ENCODE peak calls at places on chromosomes 13 and 19, in ten cellular contexts. E, F, B, Z, I, U, K, O, J and Q are unnamed samples.

GRCh38 chr19:10226376-10227214 is 4.5 kb downstream of the S1PR2 start:
- DNase-seq in E (peak), F (no peak), B (peak), Z (no peak), I (peak), U (peak), K (peak), O (peak), J (peak), Q (peak)

GRCh38 chr13:20116213-20116612 is 44.6 kb downstream of the GJA3 start:
- DNase-seq in E (no peak), F (no peak), B (no peak), Z (no peak), I (no peak), U (no peak), K (no peak), O (no peak), J (no peak), Q (no peak)

GRCh38 chr19:44212865-44213346 is 574 bp downstream of the ZNF227 start:
- DNase-seq in E (peak), F (no peak), B (peak), Z (no peak), I (no peak), U (peak), K (no peak), O (no peak), J (no peak), Q (peak)

GRCh38 chr13:110114351-110114750 is 192.6 kb downstream of the COL4A1 start:
- DNase-seq in E (no peak), F (no peak), B (peak), Z (no peak), I (no peak), U (peak), K (no peak), O (no peak), J (no peak), Q (peak)

GRCh38 chr13:30016398-30016797 is 166.0 kb upstream of the UBL3 start:
- DNase-seq in E (no peak), F (no peak), B (peak), Z (no peak), I (no peak), U (peak), K (no peak), O (no peak), J (no peak), Q (no peak)

GRCh38 chr19:3403489-3404323 is 37.3 kb downstream of the NFIC start:
- DNase-seq in E (peak), F (no peak), B (peak), Z (peak), I (no peak), U (peak), K (peak), O (peak), J (no peak), Q (peak)

GRCh38 chr19:41225238-41226052 is 6.4 kb downstream of the AXL start:
- DNase-seq in E (peak), F (no peak), B (peak), Z (peak), I (no peak), U (peak), K (peak), O (peak), J (no peak), Q (peak)

GRCh38 chr13:110916671-110917142 is 1.8 kb upstream of the ANKRD10 start:
- DNase-seq in E (no peak), F (no peak), B (peak), Z (peak), I (no peak), U (peak), K (no peak), O (no peak), J (no peak), Q (peak)

GRCh38 chr19:40673377-40673776 is 17.1 kb downstream of the NUMBL start:
- DNase-seq in E (no peak), F (no peak), B (no peak), Z (no peak), I (no peak), U (no peak), K (no peak), O (no peak), J (no peak), Q (no peak)

GRCh38 chr13:97125051-97125809 is 96.9 kb upstream of the MBNL2 start:
- DNase-seq in E (peak), F (no peak), B (peak), Z (no peak), I (peak), U (peak), K (no peak), O (peak), J (no peak), Q (peak)

GRCh38 chr13:91249370-91249769 is 98.1 kb upstream of the MIR17HG start:
- DNase-seq in E (no peak), F (no peak), B (no peak), Z (no peak), I (no peak), U (no peak), K (no peak), O (no peak), J (no peak), Q (no peak)

GRCh38 chr13:23509781-23510543 is 60.2 kb upstream of the TNFRSF19 start:
- DNase-seq in E (no peak), F (no peak), B (peak), Z (peak), I (no peak), U (peak), K (no peak), O (no peak), J (no peak), Q (peak)

GRCh38 chr19:54287456-54287855 is 6.5 kb upstream of the LILRB2 start:
- DNase-seq in E (no peak), F (no peak), B (peak), Z (peak), I (no peak), U (peak), K (no peak), O (no peak), J (no peak), Q (no peak)

GRCh38 chr13:74290324-74290773 is 156.1 kb upstream of the KLF12 start:
- DNase-seq in E (peak), F (no peak), B (peak), Z (peak), I (no peak), U (peak), K (no peak), O (peak), J (peak), Q (peak)

GRCh38 chr13:21971662-21972635 is 301.1 kb downstream of the FGF9 start:
- DNase-seq in E (no peak), F (no peak), B (peak), Z (no peak), I (no peak), U (no peak), K (no peak), O (no peak), J (no peak), Q (no peak)

GRCh38 chr13:75402787-75403186 is 79.2 kb downstream of the TBC1D4 start:
- DNase-seq in E (no peak), F (no peak), B (no peak), Z (no peak), I (no peak), U (no peak), K (no peak), O (no peak), J (no peak), Q (no peak)

DNA sequence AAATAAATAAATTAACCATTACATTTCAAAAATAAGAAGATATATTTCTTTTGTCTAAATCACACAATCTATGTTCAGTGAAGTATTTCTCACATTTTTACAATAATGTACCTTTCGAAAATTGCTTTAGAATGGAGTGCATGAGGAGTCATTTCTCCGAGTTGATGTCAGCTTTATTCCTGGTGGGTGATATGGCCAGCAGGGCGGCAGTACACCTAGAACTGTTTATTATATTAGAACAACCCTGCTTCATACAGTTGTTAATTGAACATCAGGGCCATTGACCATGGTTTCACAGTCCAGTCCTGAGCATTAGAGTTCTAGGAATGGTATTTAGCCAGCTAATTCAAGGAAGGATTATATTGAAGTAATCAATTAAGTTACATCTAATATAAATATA is 696.3 kb upstream of the SLC10A2 start:
- DNase-seq in E (no peak), F (no peak), B (no peak), Z (no peak), I (no peak), U (no peak), K (no peak), O (no peak), J (no peak), Q (no peak)
- TF ChIP-seq CTCF in E (no peak), F (no peak), B (no peak), Z (no peak), I (peak), U (no peak), K (no peak), O (no peak), J (peak), Q (no peak)

DNA sequence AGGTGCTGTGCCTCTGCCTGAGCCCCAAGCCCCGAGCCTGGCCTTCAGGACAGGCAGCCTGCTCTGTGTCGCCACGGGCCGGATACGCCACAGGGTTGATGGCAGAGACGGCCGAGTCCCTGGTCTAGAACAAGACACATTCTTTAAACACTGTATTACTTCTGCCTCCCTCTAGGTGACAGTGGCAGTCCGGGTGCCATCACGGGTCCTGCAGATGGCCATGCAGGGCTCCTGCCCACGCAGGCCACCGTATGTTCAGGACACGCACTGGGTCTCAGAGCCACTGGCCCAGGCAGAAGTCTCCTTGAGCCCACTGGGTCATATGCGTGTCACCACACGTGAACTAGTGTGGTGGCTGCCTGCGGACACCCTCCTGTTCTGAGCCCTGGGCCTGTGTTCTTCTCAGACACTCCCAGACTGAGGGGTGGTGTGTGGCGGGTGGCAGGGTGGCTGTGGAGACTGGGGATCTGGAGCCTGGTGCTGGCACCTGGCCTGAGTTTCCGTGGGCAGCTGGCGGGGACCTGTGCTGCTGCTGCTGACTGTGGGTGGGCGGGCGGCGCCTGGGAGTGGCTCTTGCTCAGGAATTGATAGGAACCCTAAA is 4.4 kb downstream of the PLEKHJ1 start:
- DNase-seq in E (peak), F (no peak), B (no peak), Z (no peak), I (no peak), U (no peak), K (no peak), O (no peak), J (peak), Q (no peak)
- TF ChIP-seq CTCF in E (peak), F (no peak), B (peak), Z (no peak), I (no peak), U (no peak), K (no peak), O (no peak), J (peak), Q (no peak)

GRCh38 chr13:44915962-44916361 is 73.3 kb downstream of the NUFIP1 start:
- DNase-seq in E (no peak), F (no peak), B (no peak), Z (no peak), I (no peak), U (no peak), K (no peak), O (no peak), J (no peak), Q (no peak)

GRCh38 chr13:44920013-44920412 is 69.3 kb downstream of the NUFIP1 start:
- DNase-seq in E (no peak), F (no peak), B (no peak), Z (no peak), I (no peak), U (no peak), K (no peak), O (no peak), J (no peak), Q (no peak)

GRCh38 chr13:44918323-44919102 is 70.8 kb downstream of the NUFIP1 start:
- DNase-seq in E (peak), F (peak), B (peak), Z (peak), I (peak), U (peak), K (peak), O (peak), J (peak), Q (peak)

GRCh38 chr13:44919103-44919804 is 70.0 kb downstream of the NUFIP1 start:
- DNase-seq in E (no peak), F (no peak), B (no peak), Z (no peak), I (no peak), U (no peak), K (no peak), O (no peak), J (no peak), Q (no peak)

DNA sequence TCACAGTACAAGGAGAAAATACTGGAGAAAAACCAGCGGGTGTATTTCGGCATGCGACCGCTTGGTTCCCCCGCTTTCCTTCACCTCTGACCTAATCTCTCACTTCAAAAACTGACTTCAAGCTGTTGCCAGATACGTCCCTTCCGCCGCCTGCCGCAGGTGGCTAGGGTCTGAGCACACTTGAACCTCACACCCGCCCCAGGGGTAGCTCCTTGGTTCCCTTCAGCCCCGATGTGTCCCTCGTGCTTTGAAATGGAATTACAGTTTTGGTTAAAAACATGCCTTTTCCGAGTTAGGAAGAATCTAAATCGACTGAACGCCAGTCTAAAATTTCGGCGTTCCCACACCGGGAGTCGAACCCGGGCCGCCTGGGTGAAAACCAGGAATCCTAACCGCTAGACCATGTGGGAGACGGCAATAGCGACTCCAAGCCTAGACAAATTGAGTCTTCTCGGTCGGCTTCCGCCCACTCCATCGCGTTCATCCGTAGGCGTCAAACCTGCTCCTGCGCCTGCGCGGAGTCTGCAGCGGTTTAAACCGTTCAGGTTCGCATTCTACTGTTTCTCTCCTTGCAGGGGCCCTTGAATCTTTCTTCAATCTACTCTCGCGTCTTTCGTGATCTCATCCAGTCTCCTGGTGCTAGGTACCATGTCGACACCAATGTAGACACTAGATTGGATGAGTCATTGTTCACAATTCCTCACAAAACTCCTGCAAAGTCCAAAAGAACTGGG is 71.5 kb downstream of the NUFIP1 start:
- DNase-seq in E (peak), F (peak), B (peak), Z (peak), I (peak), U (peak), K (peak), O (peak), J (peak), Q (peak)
- TF ChIP-seq CTCF in E (peak), F (peak), B (peak), Z (peak), I (peak), U (peak), K (peak), O (peak), J (peak), Q (peak)

GRCh38 chr19:30731596-30731995 is 359.4 kb downstream of the ZNF536 start:
- DNase-seq in E (no peak), F (no peak), B (no peak), Z (no peak), I (no peak), U (no peak), K (no peak), O (no peak), J (no peak), Q (no peak)

GRCh38 chr19:30739394-30739793 is 367.2 kb downstream of the ZNF536 start:
- DNase-seq in E (no peak), F (no peak), B (peak), Z (no peak), I (no peak), U (peak), K (no peak), O (no peak), J (no peak), Q (no peak)

GRCh38 chr19:30738047-30738446 is 365.9 kb downstream of the ZNF536 start:
- DNase-seq in E (no peak), F (no peak), B (no peak), Z (no peak), I (no peak), U (no peak), K (no peak), O (no peak), J (no peak), Q (no peak)

DNA sequence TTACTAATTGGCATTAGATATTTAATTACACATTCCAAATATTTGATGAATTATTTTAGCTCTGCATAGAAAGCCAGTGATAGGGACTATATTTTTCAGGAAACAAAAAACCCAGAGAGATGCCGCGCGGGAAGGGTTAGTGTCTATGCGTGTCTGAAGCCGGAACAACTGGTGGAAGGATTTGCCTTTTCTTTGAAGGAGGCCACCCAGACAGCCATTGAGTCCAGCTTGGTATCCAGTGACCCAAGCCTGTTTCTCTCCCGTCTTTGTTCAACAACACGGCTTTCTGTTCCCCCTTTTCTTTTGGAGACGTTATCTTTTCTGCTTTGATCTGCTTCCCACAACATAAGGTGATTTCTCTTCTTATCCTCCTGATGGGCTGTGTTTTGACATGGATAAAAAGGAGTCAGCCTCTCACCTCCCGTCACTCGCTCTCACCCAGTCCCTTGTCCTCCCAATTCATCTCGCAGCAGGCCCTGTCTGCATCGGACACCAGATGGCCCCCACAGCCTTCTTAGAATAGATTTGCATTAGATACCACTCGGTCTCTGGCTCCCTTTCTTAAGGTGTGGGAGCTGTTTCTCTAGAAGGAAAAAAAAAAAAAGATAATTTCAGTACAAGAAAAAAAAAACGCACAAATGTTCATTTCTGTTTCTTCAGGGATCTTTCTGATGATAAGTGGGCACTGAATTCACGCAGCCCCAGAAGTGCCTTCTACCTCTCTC is 361.8 kb downstream of the ZNF536 start:
- DNase-seq in E (no peak), F (no peak), B (no peak), Z (no peak), I (no peak), U (no peak), K (no peak), O (no peak), J (peak), Q (no peak)
- TF ChIP-seq CTCF in E (no peak), F (no peak), B (no peak), Z (no peak), I (no peak), U (no peak), K (no peak), O (no peak), J (no peak), Q (no peak)

GRCh38 chr13:26965058-26965380 is 204.4 kb upstream of the GPR12 start:
- DNase-seq in E (no peak), F (no peak), B (no peak), Z (no peak), I (no peak), U (no peak), K (no peak), O (no peak), J (no peak), Q (no peak)
- TF ChIP-seq CTCF in E (no peak), F (no peak), B (no peak), Z (no peak), I (no peak), U (no peak), K (no peak), O (no peak), J (no peak), Q (no peak)